ENCODE peak calls at places on chromosomes 4 and X, in five cellular contexts. E is anterior cingulate cortex, Q is cardiac muscle cell, P is heart left ventricle, X is tibial artery. I is an unnamed sample.

GRCh38 chrX:47030339-47030738 is 47.9 kb upstream of the RGN start:
- DNase-seq in E (no peak), Q (peak), P (no peak), X (no peak), I (no peak)

GRCh38 chrX:54230440-54231148 is 47.5 kb upstream of the FAM120C start:
- DNase-seq in E (no peak), Q (peak), P (no peak), X (no peak), I (no peak)

GRCh38 chrX:103464071-103464773 is 55.1 kb downstream of the RAB40A start:
- DNase-seq in E (no peak), Q (peak), P (peak), X (no peak), I (no peak)

GRCh38 chrX:131595120-131595519 is 51.2 kb downstream of the OR13H1 start:
- DNase-seq in E (no peak), Q (peak), P (no peak), X (no peak), I (no peak)

GRCh38 chrX:9668537-9668936 is 97.1 kb downstream of the GPR143 start:
- DNase-seq in E (no peak), Q (peak), P (no peak), X (no peak), I (no peak)

GRCh38 chrX:40171513-40172168 is 73.9 kb upstream of the BCOR start:
- DNase-seq in E (peak), Q (peak), P (no peak), X (no peak), I (no peak)

GRCh38 chr4:57668621-57669020 is 558.4 kb upstream of the IGFBP7 start:
- DNase-seq in E (no peak), Q (no peak), P (no peak), X (no peak), I (no peak)

GRCh38 chr4:123785515-123785914 is 388.9 kb downstream of the SPRY1 start:
- DNase-seq in E (no peak), Q (peak), P (peak), X (peak), I (no peak)

GRCh38 chr4:76087007-76087769 is 12.7 kb downstream of the ART3 start:
- DNase-seq in E (peak), Q (peak), P (peak), X (no peak), I (no peak)

GRCh38 chr4:22389240-22389871 is 126.5 kb downstream of the ADGRA3 start:
- DNase-seq in E (peak), Q (peak), P (peak), X (no peak), I (no peak)

GRCh38 chrX:131910565-131910964 is 112.5 kb upstream of the STK26 start:
- DNase-seq in E (no peak), Q (no peak), P (no peak), X (no peak), I (no peak)

GRCh38 chrX:132367984-132368383 is 120.9 kb downstream of the MBNL3 start:
- DNase-seq in E (no peak), Q (no peak), P (no peak), X (no peak), I (no peak)

GRCh38 chr4:126850286-126850685 is 782.5 kb upstream of the INTU start:
- DNase-seq in E (no peak), Q (peak), P (no peak), X (no peak), I (no peak)

GRCh38 chr4:71259305-71259704 is 79.5 kb upstream of the SLC4A4 start:
- DNase-seq in E (peak), Q (no peak), P (no peak), X (no peak), I (no peak)

GRCh38 chr4:95835672-95836071 is 4.2 kb upstream of the PDHA2 start:
- DNase-seq in E (no peak), Q (peak), P (no peak), X (no peak), I (no peak)

GRCh38 chr4:11710484-11710883 is 281.8 kb upstream of the HS3ST1 start:
- DNase-seq in E (no peak), Q (no peak), P (no peak), X (no peak), I (no peak)

GRCh38 chr4:57405359-57405758 is 295.2 kb upstream of the IGFBP7 start:
- DNase-seq in E (no peak), Q (no peak), P (no peak), X (no peak), I (no peak)

GRCh38 chr4:24980064-24980690 is 50.6 kb downstream of the LGI2 start:
- DNase-seq in E (peak), Q (peak), P (peak), X (peak), I (peak)

GRCh38 chr4:16226816-16227461 is 668 bp upstream of the TAPT1 start:
- DNase-seq in E (peak), Q (peak), P (peak), X (peak), I (no peak)

GRCh38 chr4:48680848-48681568 is 99.1 kb downstream of the FRYL start:
- DNase-seq in E (no peak), Q (no peak), P (no peak), X (no peak), I (no peak)

GRCh38 chrX:51520393-51520792 is 24.0 kb upstream of the NUDT11 start:
- DNase-seq in E (no peak), Q (no peak), P (no peak), X (no peak), I (no peak)

GRCh38 chr4:90842960-90843359 is 715.8 kb downstream of the CCSER1 start:
- DNase-seq in E (no peak), Q (no peak), P (no peak), X (no peak), I (no peak)

GRCh38 chr4:158314756-158315487 is 104.6 kb downstream of the TMEM144 start:
- DNase-seq in E (no peak), Q (peak), P (no peak), X (no peak), I (no peak)

GRCh38 chr4:148065069-148065468 is 333.2 kb downstream of the ARHGAP10 start:
- DNase-seq in E (no peak), Q (peak), P (no peak), X (no peak), I (no peak)

GRCh38 chr4:149145803-149146202 is 669.8 kb downstream of the IQCM start:
- DNase-seq in E (no peak), Q (no peak), P (no peak), X (no peak), I (no peak)

GRCh38 chrX:133287860-133288259 is 69.7 kb upstream of the TFDP3 start:
- DNase-seq in E (no peak), Q (no peak), P (no peak), X (no peak), I (no peak)

GRCh38 chr4:15068298-15068697 is 66.0 kb downstream of the CPEB2 start:
- DNase-seq in E (no peak), Q (no peak), P (no peak), X (no peak), I (no peak)

GRCh38 chrX:136055651-136056221 is 70.5 kb downstream of the SLC9A6 start:
- DNase-seq in E (no peak), Q (peak), P (peak), X (peak), I (peak)

GRCh38 chr4:128288689-128289106 is 1.1 kb upstream of the PGRMC2 start:
- DNase-seq in E (no peak), Q (peak), P (no peak), X (no peak), I (no peak)

GRCh38 chr4:125735107-125735506 is 420.4 kb downstream of the FAT4 start:
- DNase-seq in E (no peak), Q (peak), P (no peak), X (no peak), I (no peak)

GRCh38 chr4:178339769-178340168 is 897.5 kb upstream of the AGA start:
- DNase-seq in E (no peak), Q (no peak), P (no peak), X (no peak), I (no peak)

GRCh38 chrX:54042609-54043010 is 1.7 kb downstream of the PHF8 start:
- DNase-seq in E (no peak), Q (peak), P (peak), X (peak), I (peak)

GRCh38 chrX:72297953-72298730 is 7.6 kb downstream of the CITED1 start:
- DNase-seq in E (no peak), Q (peak), P (no peak), X (no peak), I (no peak)

GRCh38 chr4:16019666-16020065 is 56.7 kb upstream of the FGFBP2 start:
- DNase-seq in E (no peak), Q (no peak), P (no peak), X (no peak), I (no peak)

GRCh38 chr4:48796191-48796926 is 16.3 kb upstream of the FRYL start:
- DNase-seq in E (no peak), Q (no peak), P (no peak), X (no peak), I (no peak)

GRCh38 chrX:108070891-108071290 is 20.5 kb downstream of the PSMD10 start:
- DNase-seq in E (no peak), Q (peak), P (no peak), X (no peak), I (no peak)

GRCh38 chrX:70444326-70445196 is at the start of gene DLG3:
- DNase-seq in E (peak), Q (peak), P (no peak), X (no peak), I (no peak)

I was measured in thoracic aorta.